ENCODE peak calls at places on chromosomes 6 and 20, in nine cellular contexts. G is hepatocyte; K is stomach; M is astrocyte of the spinal cord; R is aorta; C is activated CD8-positive, alpha-beta T cell treated with anti-CD3 and anti-CD28 coated beads for 36 hours; O is cardiac muscle cell; P is hippocampal formation; I is testis. T is an unnamed sample.
A peak's percentile ranks its signal among the peaks of the same experiment; 100 is the strongest.

GRCh38 chr6:6696867-6697531 is 108.5 kb downstream of the LY86 start:
- DNase-seq in G (peak; percentile 81), K (peak; percentile 64), M (peak; percentile 72), R (peak; percentile 85), C (peak; percentile 69), O (peak; percentile 88), P (peak; percentile 46), I (peak; percentile 75), T (no peak)

GRCh38 chr6:143596857-143597256 is 80.9 kb upstream of the PHACTR2 start:
- DNase-seq in G (peak; percentile 34), K (no peak), M (peak; percentile 25), R (peak; percentile 75), C (no peak), O (no peak), P (no peak), I (peak; percentile 90), T (no peak)

GRCh38 chr6:95576621-95577316 is 566 bp upstream of the MANEA start:
- DNase-seq in G (no peak), K (no peak), M (peak; percentile 59), R (no peak), C (no peak), O (no peak), P (no peak), I (no peak), T (no peak)

GRCh38 chr20:57851025-57851682 is 141.3 kb upstream of the PMEPA1 start:
- DNase-seq in G (no peak), K (no peak), M (no peak), R (peak; percentile 10), C (no peak), O (no peak), P (no peak), I (no peak), T (no peak)

GRCh38 chr20:10855031-10855430 is 181.2 kb upstream of the JAG1 start:
- DNase-seq in G (no peak), K (no peak), M (no peak), R (no peak), C (no peak), O (no peak), P (no peak), I (no peak), T (no peak)

GRCh38 chr6:106872044-106872443 is 102.5 kb downstream of the CD24 start:
- DNase-seq in G (no peak), K (no peak), M (no peak), R (no peak), C (no peak), O (no peak), P (no peak), I (no peak), T (no peak)

GRCh38 chr6:95185874-95186273 is 391.5 kb upstream of the MANEA start:
- DNase-seq in G (no peak), K (no peak), M (no peak), R (no peak), C (no peak), O (no peak), P (no peak), I (no peak), T (no peak)

GRCh38 chr6:162706236-162706635 is 21.3 kb downstream of the PRKN start:
- DNase-seq in G (no peak), K (peak; percentile 61), M (no peak), R (no peak), C (no peak), O (peak; percentile 18), P (peak; percentile 25), I (peak; percentile 89), T (peak; percentile 67)

GRCh38 chr20:62143976-62144825 is 632 bp downstream of the SS18L1 start:
- DNase-seq in G (peak; percentile 77), K (peak; percentile 57), M (peak; percentile 57), R (peak; percentile 91), C (peak; percentile 65), O (peak; percentile 76), P (peak; percentile 18), I (peak; percentile 66), T (peak; percentile 27)

GRCh38 chr6:106870824-106871300 is 103.7 kb downstream of the CD24 start:
- DNase-seq in G (peak; percentile 26), K (peak; percentile 32), M (no peak), R (no peak), C (no peak), O (no peak), P (no peak), I (no peak), T (peak; percentile 82)

GRCh38 chr20:25222461-25223178 is 25.3 kb upstream of the PYGB start:
- DNase-seq in G (no peak), K (no peak), M (no peak), R (no peak), C (no peak), O (no peak), P (no peak), I (no peak), T (no peak)

GRCh38 chr6:132354517-132355167 is 46.6 kb downstream of the MOXD1 start:
- DNase-seq in G (no peak), K (peak; percentile 44), M (no peak), R (no peak), C (peak; percentile 82), O (no peak), P (no peak), I (no peak), T (no peak)

GRCh38 chr6:44706011-44706410 is 318.5 kb downstream of the CDC5L start:
- DNase-seq in G (no peak), K (no peak), M (no peak), R (no peak), C (no peak), O (no peak), P (no peak), I (no peak), T (no peak)

GRCh38 chr6:123901441-123901840 is 97.8 kb downstream of the NKAIN2 start:
- DNase-seq in G (no peak), K (no peak), M (peak; percentile 25), R (no peak), C (no peak), O (no peak), P (no peak), I (no peak), T (no peak)

GRCh38 chr6:129105035-129105434 is 222.1 kb downstream of the LAMA2 start:
- DNase-seq in G (no peak), K (no peak), M (peak; percentile 67), R (no peak), C (no peak), O (peak; percentile 32), P (no peak), I (no peak), T (no peak)